ENCODE peak calls at places on chromosomes 5 and 9, in eight cellular contexts. L is globus pallidus; Q is activated effector memory CD4-positive, alpha-beta T cell treated with Interleukin-2 at 50 U/mL for 16 hours; F is A172; I is NCI-H2081; J is NCI-H1694; C is activated naive CD4-positive, alpha-beta T cell treated with anti-CD3 and anti-CD28 coated beads for 36 hours; E is mammary epithelial cell. W is an unnamed sample.

GRCh38 chr5:103808464-103809106 is 246.0 kb upstream of the NUDT12 start:
- DNase-seq in L (peak), J (peak), F (peak), I (peak), C (no peak), Q (no peak), E (peak), W (no peak)

GRCh38 chr9:70484232-70485130 is 70.0 kb upstream of the KLF9 start:
- DNase-seq in L (peak), F (peak), J (peak), Q (no peak), I (peak), C (no peak), E (peak), W (no peak)

GRCh38 chr5:123344819-123345426 is 78.3 kb downstream of the CEP120 start:
- DNase-seq in J (peak), L (peak), I (peak), C (no peak), F (peak), E (peak), Q (no peak), W (no peak)

GRCh38 chr5:77908787-77909186 is 132.6 kb upstream of the TBCA start:
- DNase-seq in Q (no peak), J (no peak), I (no peak), E (no peak), F (no peak), C (no peak), L (no peak), W (no peak)

GRCh38 chr9:105859428-105860091 is 165.2 kb downstream of the TMEM38B start:
- DNase-seq in E (no peak), I (no peak), J (no peak), L (no peak), C (no peak), Q (no peak), F (no peak), W (no peak)

GRCh38 chr9:14433841-14434511 is 120.0 kb upstream of the NFIB start:
- DNase-seq in L (peak), J (peak), Q (no peak), E (peak), I (no peak), F (peak), C (peak), W (no peak)

GRCh38 chr9:93594041-93594756 is 17.8 kb downstream of the PHF2 start:
- DNase-seq in L (no peak), I (no peak), E (no peak), F (peak), C (no peak), J (no peak), Q (no peak), W (no peak)

GRCh38 chr9:107141967-107142366 is 141.1 kb upstream of the RAD23B start:
- DNase-seq in F (peak), J (no peak), L (no peak), C (no peak), Q (no peak), E (no peak), I (no peak), W (no peak)

GRCh38 chr5:134132372-134133212 is 18.1 kb downstream of the TCF7 start:
- DNase-seq in I (no peak), Q (peak), F (no peak), C (peak), L (no peak), E (no peak), J (no peak), W (peak)

GRCh38 chr5:142749321-142749720 is 20.9 kb upstream of the ARHGAP26 start:
- DNase-seq in L (no peak), J (no peak), F (peak), E (peak), Q (no peak), I (no peak), C (peak), W (no peak)

GRCh38 chr9:69882998-69883565 is 62.5 kb downstream of the CFAP95 start:
- DNase-seq in Q (no peak), L (no peak), J (no peak), C (no peak), E (no peak), I (no peak), F (peak), W (no peak)

GRCh38 chr9:128684325-128685021 is 4.5 kb upstream of the SET start:
- DNase-seq in F (peak), C (peak), J (no peak), Q (peak), L (peak), E (peak), I (peak), W (peak)

GRCh38 chr9:137724114-137724445 is 105.3 kb downstream of the EHMT1 start:
- DNase-seq in I (no peak), C (no peak), F (peak), L (no peak), J (no peak), Q (no peak), E (no peak), W (no peak)

GRCh38 chr5:8848362-8848761 is 697.5 kb downstream of the SEMA5A start:
- DNase-seq in L (no peak), Q (no peak), I (peak), J (no peak), E (no peak), C (no peak), F (no peak), W (no peak)

GRCh38 chr5:35302544-35302943 is 72.3 kb upstream of the PRLR start:
- DNase-seq in F (no peak), J (no peak), E (no peak), Q (no peak), C (no peak), L (no peak), I (no peak), W (no peak)

GRCh38 chr5:127330116-127330515 is 39.5 kb downstream of the MEGF10 start:
- DNase-seq in E (no peak), I (no peak), C (no peak), Q (no peak), J (no peak), F (no peak), L (no peak), W (no peak)